ENCODE peak calls at places on chromosome 21, in six cellular contexts. One of them, this sample, is unnamed.

GRCh38 chr21:31111093-31111492 is 72.8 kb upstream of the KRTAP19-8 start:
- DNase-seq in A549: no peak
- DNase-seq in brain microvascular endothelial cell: no peak
- DNase-seq in colonic mucosa: no peak
- DNase-seq in upper lobe of left lung: no peak
- DNase-seq in foreskin fibroblast: no peak
- DNase-seq in this sample: no peak

GRCh38 chr21:31184462-31184861 is 146.2 kb upstream of the KRTAP19-8 start:
- DNase-seq in A549: no peak
- DNase-seq in brain microvascular endothelial cell: no peak
- DNase-seq in colonic mucosa: no peak
- DNase-seq in upper lobe of left lung: no peak
- DNase-seq in foreskin fibroblast: no peak
- DNase-seq in this sample: no peak

GRCh38 chr21:41852151-41852928 is 26.8 kb downstream of the PRDM15 start:
- DNase-seq in A549: no peak
- DNase-seq in brain microvascular endothelial cell: no peak
- DNase-seq in colonic mucosa: no peak
- DNase-seq in upper lobe of left lung: no peak
- DNase-seq in foreskin fibroblast: no peak
- DNase-seq in this sample: no peak

GRCh38 chr21:34701726-34702125 is 32.9 kb downstream of the CLIC6 start:
- DNase-seq in A549: no peak
- DNase-seq in brain microvascular endothelial cell: no peak
- DNase-seq in colonic mucosa: no peak
- DNase-seq in upper lobe of left lung: no peak
- DNase-seq in foreskin fibroblast: no peak
- DNase-seq in this sample: no peak

GRCh38 chr21:40952551-40953330 is 105.8 kb upstream of the DSCAM start:
- DNase-seq in A549: no peak
- DNase-seq in brain microvascular endothelial cell: no peak
- DNase-seq in colonic mucosa: no peak
- DNase-seq in upper lobe of left lung: no peak
- DNase-seq in foreskin fibroblast: no peak
- DNase-seq in this sample: no peak

GRCh38 chr21:34639882-34640788 is 25.2 kb upstream of the RCAN1 start:
- DNase-seq in A549: no peak
- DNase-seq in brain microvascular endothelial cell: no peak
- DNase-seq in colonic mucosa: no peak
- DNase-seq in upper lobe of left lung: no peak
- DNase-seq in foreskin fibroblast: no peak
- DNase-seq in this sample: no peak

GRCh38 chr21:36851121-36851520 is 115.3 kb downstream of the HLCS start:
- DNase-seq in A549: no peak
- DNase-seq in brain microvascular endothelial cell: no peak
- DNase-seq in colonic mucosa: no peak
- DNase-seq in upper lobe of left lung: no peak
- DNase-seq in foreskin fibroblast: no peak
- DNase-seq in this sample: no peak

GRCh38 chr21:41612674-41613250 is 104.8 kb upstream of the TMPRSS2 start:
- DNase-seq in A549: peak
- DNase-seq in brain microvascular endothelial cell: peak
- DNase-seq in colonic mucosa: peak
- DNase-seq in upper lobe of left lung: peak
- DNase-seq in foreskin fibroblast: peak
- DNase-seq in this sample: no peak

GRCh38 chr21:44013380-44014088 is 1.4 kb downstream of the TRAPPC10 start:
- DNase-seq in A549: peak
- DNase-seq in brain microvascular endothelial cell: no peak
- DNase-seq in colonic mucosa: peak
- DNase-seq in upper lobe of left lung: no peak
- DNase-seq in foreskin fibroblast: no peak
- DNase-seq in this sample: no peak

GRCh38 chr21:36235058-36235582 is 78.5 kb downstream of the DOP1B start:
- DNase-seq in A549: no peak
- DNase-seq in brain microvascular endothelial cell: no peak
- DNase-seq in colonic mucosa: peak
- DNase-seq in upper lobe of left lung: no peak
- DNase-seq in foreskin fibroblast: no peak
- DNase-seq in this sample: no peak

GRCh38 chr21:41876396-41876795 is 2.7 kb downstream of the PRDM15 start:
- DNase-seq in A549: no peak
- DNase-seq in brain microvascular endothelial cell: no peak
- DNase-seq in colonic mucosa: no peak
- DNase-seq in upper lobe of left lung: no peak
- DNase-seq in foreskin fibroblast: no peak
- DNase-seq in this sample: no peak

GRCh38 chr21:38212716-38213115 is 44.1 kb upstream of the KCNJ15 start:
- DNase-seq in A549: no peak
- DNase-seq in brain microvascular endothelial cell: no peak
- DNase-seq in colonic mucosa: no peak
- DNase-seq in upper lobe of left lung: no peak
- DNase-seq in foreskin fibroblast: no peak
- DNase-seq in this sample: no peak

DNA sequence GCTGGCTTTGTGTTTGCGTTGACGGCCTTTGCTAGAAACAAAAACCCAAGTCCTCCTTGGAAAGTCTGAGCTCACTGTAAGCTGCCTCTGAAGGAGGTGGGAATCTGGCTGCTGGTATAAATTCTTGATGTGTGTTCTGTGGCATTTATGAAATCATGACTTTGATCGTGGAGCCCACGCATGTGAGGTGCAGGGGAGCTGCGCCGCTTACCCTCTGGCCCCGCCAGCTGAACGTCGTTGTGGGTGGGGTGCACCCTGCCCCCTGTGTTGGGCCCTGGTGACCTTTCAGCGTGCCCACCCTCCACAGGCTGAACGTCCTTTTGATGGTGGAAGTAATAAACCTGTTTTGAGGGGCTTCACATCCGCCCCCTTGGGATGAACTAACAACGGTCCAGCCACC is 21.2 kb upstream of the DIP2A start:
- DNase-seq in A549: no peak
- DNase-seq in brain microvascular endothelial cell: no peak
- DNase-seq in colonic mucosa: no peak
- DNase-seq in upper lobe of left lung: no peak
- DNase-seq in foreskin fibroblast: no peak
- DNase-seq in this sample: no peak
- TF ChIP-seq CTCF in A549: no peak
- TF ChIP-seq CTCF in brain microvascular endothelial cell: no peak
- TF ChIP-seq CTCF in colonic mucosa: no peak
- TF ChIP-seq CTCF in upper lobe of left lung: no peak
- TF ChIP-seq CTCF in foreskin fibroblast: no peak
- TF ChIP-seq CTCF in this sample: no peak

DNA sequence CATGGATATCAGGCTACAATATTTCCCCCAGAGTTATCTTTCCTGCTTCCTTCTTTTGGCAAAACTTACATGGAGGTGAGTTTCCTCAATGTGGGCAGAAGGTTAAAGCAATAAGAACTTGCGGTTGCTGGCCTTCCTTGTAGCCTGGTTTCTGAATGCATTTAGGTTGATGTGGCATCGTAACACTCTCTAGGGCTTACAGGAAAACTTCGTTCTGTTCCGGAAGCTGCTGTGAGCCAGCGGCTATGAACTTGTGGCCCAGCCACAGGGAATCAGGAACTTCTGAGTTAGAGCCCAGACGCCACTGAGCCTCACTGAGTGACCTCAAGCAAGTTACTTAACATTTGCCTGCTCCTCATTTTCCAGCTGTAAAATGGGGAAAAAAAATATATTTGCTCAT is 623.4 kb upstream of the ADAMTS5 start:
- DNase-seq in A549: no peak
- DNase-seq in brain microvascular endothelial cell: peak
- DNase-seq in colonic mucosa: no peak
- DNase-seq in upper lobe of left lung: no peak
- DNase-seq in foreskin fibroblast: peak
- DNase-seq in this sample: no peak
- TF ChIP-seq CTCF in A549: no peak
- TF ChIP-seq CTCF in brain microvascular endothelial cell: no peak
- TF ChIP-seq CTCF in colonic mucosa: no peak
- TF ChIP-seq CTCF in upper lobe of left lung: no peak
- TF ChIP-seq CTCF in foreskin fibroblast: no peak
- TF ChIP-seq CTCF in this sample: no peak

GRCh38 chr21:26884436-26884835 is 39.2 kb upstream of the ADAMTS1 start:
- DNase-seq in A549: no peak
- DNase-seq in brain microvascular endothelial cell: no peak
- DNase-seq in colonic mucosa: no peak
- DNase-seq in upper lobe of left lung: no peak
- DNase-seq in foreskin fibroblast: no peak
- DNase-seq in this sample: no peak

GRCh38 chr21:26887241-26887640 is 42.0 kb upstream of the ADAMTS1 start:
- DNase-seq in A549: no peak
- DNase-seq in brain microvascular endothelial cell: peak
- DNase-seq in colonic mucosa: no peak
- DNase-seq in upper lobe of left lung: no peak
- DNase-seq in foreskin fibroblast: peak
- DNase-seq in this sample: no peak

GRCh38 chr21:26883768-26884167 is 38.6 kb upstream of the ADAMTS1 start:
- DNase-seq in A549: no peak
- DNase-seq in brain microvascular endothelial cell: no peak
- DNase-seq in colonic mucosa: no peak
- DNase-seq in upper lobe of left lung: no peak
- DNase-seq in foreskin fibroblast: no peak
- DNase-seq in this sample: no peak

GRCh38 chr21:26877015-26877414 is 31.8 kb upstream of the ADAMTS1 start:
- DNase-seq in A549: no peak
- DNase-seq in brain microvascular endothelial cell: no peak
- DNase-seq in colonic mucosa: no peak
- DNase-seq in upper lobe of left lung: no peak
- DNase-seq in foreskin fibroblast: no peak
- DNase-seq in this sample: no peak

GRCh38 chr21:26881504-26882228 is 36.5 kb upstream of the ADAMTS1 start:
- DNase-seq in A549: no peak
- DNase-seq in brain microvascular endothelial cell: no peak
- DNase-seq in colonic mucosa: no peak
- DNase-seq in upper lobe of left lung: no peak
- DNase-seq in foreskin fibroblast: no peak
- DNase-seq in this sample: no peak
- TF ChIP-seq CTCF in A549: no peak
- TF ChIP-seq CTCF in brain microvascular endothelial cell: no peak
- TF ChIP-seq CTCF in colonic mucosa: no peak
- TF ChIP-seq CTCF in upper lobe of left lung: peak
- TF ChIP-seq CTCF in foreskin fibroblast: peak
- TF ChIP-seq CTCF in this sample: no peak

DNA sequence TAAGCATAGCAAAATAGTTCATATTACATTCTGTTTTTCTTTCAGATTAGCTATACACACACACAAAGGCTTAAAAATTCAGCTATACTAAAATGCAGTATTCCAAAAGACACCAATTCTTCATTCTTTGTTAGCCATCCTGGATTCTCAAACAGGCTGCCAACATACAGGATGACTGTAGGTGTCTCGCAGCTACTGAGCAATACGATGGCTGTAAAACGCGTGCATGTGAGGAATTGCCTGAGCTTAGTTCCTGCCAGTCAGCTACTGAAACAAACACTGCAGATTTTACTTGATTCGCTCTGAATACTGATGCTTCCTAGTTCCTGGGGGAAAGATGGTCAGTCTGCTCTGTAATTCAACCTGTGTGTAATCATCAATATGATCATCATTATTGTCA is 24.7 kb upstream of the HMGN1 start:
- DNase-seq in A549: no peak
- DNase-seq in brain microvascular endothelial cell: peak
- DNase-seq in colonic mucosa: no peak
- DNase-seq in upper lobe of left lung: no peak
- DNase-seq in foreskin fibroblast: peak
- DNase-seq in this sample: no peak
- TF ChIP-seq CTCF in A549: no peak
- TF ChIP-seq CTCF in brain microvascular endothelial cell: peak
- TF ChIP-seq CTCF in colonic mucosa: peak
- TF ChIP-seq CTCF in upper lobe of left lung: no peak
- TF ChIP-seq CTCF in foreskin fibroblast: peak
- TF ChIP-seq CTCF in this sample: no peak

GRCh38 chr21:18161841-18162240 is 82.8 kb upstream of the CHODL start:
- DNase-seq in A549: no peak
- DNase-seq in brain microvascular endothelial cell: no peak
- DNase-seq in colonic mucosa: no peak
- DNase-seq in upper lobe of left lung: no peak
- DNase-seq in foreskin fibroblast: no peak
- DNase-seq in this sample: no peak
- TF ChIP-seq CTCF in A549: no peak
- TF ChIP-seq CTCF in brain microvascular endothelial cell: no peak
- TF ChIP-seq CTCF in colonic mucosa: no peak
- TF ChIP-seq CTCF in upper lobe of left lung: no peak
- TF ChIP-seq CTCF in foreskin fibroblast: no peak
- TF ChIP-seq CTCF in this sample: no peak

GRCh38 chr21:15063081-15063820 is 1.5 kb downstream of the NRIP1 start:
- DNase-seq in A549: no peak
- DNase-seq in brain microvascular endothelial cell: no peak
- DNase-seq in colonic mucosa: peak
- DNase-seq in upper lobe of left lung: no peak
- DNase-seq in foreskin fibroblast: no peak
- DNase-seq in this sample: no peak
- TF ChIP-seq CTCF in A549: no peak
- TF ChIP-seq CTCF in brain microvascular endothelial cell: no peak
- TF ChIP-seq CTCF in colonic mucosa: no peak
- TF ChIP-seq CTCF in upper lobe of left lung: no peak
- TF ChIP-seq CTCF in foreskin fibroblast: no peak
- TF ChIP-seq CTCF in this sample: no peak

DNA sequence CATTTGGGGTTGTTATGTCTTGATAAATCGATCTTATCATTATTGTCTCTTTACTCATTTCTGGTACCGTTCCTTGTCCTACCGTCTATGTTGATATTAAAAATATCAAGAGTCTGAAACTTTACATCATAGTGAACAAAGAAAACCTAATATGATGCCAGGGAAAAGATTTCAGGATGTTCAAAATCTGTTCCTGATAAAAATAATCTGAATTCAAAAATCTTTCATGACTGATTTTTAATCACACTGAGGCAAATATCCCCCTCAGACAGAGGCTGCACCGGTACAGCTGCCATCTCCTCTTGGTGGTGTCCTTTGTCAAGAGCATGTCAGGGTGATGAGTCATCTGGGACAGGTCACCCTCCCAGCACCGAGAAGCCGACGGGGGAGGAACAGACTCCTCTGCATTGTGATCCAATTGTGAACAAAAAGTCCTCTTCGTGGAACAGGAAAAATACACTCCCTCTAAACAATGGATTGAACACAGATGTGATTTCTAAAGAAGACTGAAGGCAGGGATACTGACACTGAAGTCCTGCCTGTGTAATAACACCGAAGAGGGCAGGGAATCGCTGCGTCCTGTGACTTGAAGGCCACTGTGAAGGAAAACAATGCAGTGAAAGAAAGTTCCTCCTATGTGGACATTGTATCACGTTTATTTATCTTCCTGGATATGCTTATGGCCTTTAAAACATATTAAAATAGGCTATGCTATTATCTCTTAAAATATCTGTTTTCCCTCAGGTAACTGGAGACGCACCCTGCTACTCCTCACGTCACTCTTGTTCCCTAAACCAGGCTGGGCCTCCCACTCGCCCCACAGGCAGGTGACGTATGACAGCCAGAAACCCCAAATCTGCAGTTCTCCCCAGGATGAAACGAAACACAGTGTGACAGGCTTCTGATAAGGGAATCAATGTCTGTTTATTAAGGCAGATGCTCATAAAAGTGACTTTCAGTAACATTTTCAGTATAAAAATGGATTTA is 4.3 kb upstream of the SPATC1L start:
- DNase-seq in A549: peak
- DNase-seq in brain microvascular endothelial cell: peak
- DNase-seq in colonic mucosa: peak
- DNase-seq in upper lobe of left lung: no peak
- DNase-seq in foreskin fibroblast: peak
- DNase-seq in this sample: no peak
- TF ChIP-seq CTCF in A549: no peak
- TF ChIP-seq CTCF in brain microvascular endothelial cell: no peak
- TF ChIP-seq CTCF in colonic mucosa: no peak
- TF ChIP-seq CTCF in upper lobe of left lung: no peak
- TF ChIP-seq CTCF in foreskin fibroblast: no peak
- TF ChIP-seq CTCF in this sample: no peak

This sample was measured in activated B cell treated with CpG ODN at 0.5 μM for 24 hours.